ENCODE peak calls at places on chromosomes 5 and 9, in four cellular contexts. H is cardiac muscle cell, W is posterior cingulate gyrus, I is GM20000. Y is an unnamed sample.

GRCh38 chr5:179154991-179155955 is 95.1 kb downstream of the ZNF354C start:
- DNase-seq in H (no peak), I (no peak), W (no peak), Y (no peak)

GRCh38 chr5:77620404-77620803 is 18.1 kb downstream of the OTP start:
- DNase-seq in W (no peak), I (no peak), H (no peak), Y (no peak)

GRCh38 chr9:16708638-16709435 is 161.6 kb downstream of the BNC2 start:
- DNase-seq in W (no peak), H (no peak), I (no peak), Y (no peak)

GRCh38 chr5:52895070-52895469 is 94.1 kb upstream of the ITGA2 start:
- DNase-seq in W (no peak), I (no peak), H (no peak), Y (no peak)

GRCh38 chr5:1176473-1177391 is 24.7 kb upstream of the SLC6A19 start:
- DNase-seq in H (no peak), I (no peak), W (no peak), Y (no peak)

GRCh38 chr5:127650022-127650421 is 1.1 kb downstream of the CTXN3 start:
- DNase-seq in I (no peak), W (no peak), H (peak), Y (no peak)

GRCh38 chr5:135304352-135305221 is 94.4 kb downstream of the MACROH2A1 start:
- DNase-seq in W (no peak), H (no peak), I (no peak), Y (no peak)

GRCh38 chr5:10726179-10726912 is 34.7 kb downstream of the DAP start:
- DNase-seq in I (no peak), W (no peak), H (peak), Y (no peak)

GRCh38 chr5:133723126-133723525 is 110.8 kb upstream of the FSTL4 start:
- DNase-seq in W (no peak), I (no peak), H (no peak), Y (no peak)

GRCh38 chr5:132749506-132749905 is 2.3 kb downstream of the CCNI2 start:
- DNase-seq in H (no peak), I (no peak), W (no peak), Y (no peak)

GRCh38 chr9:77546391-77546790 is 101.7 kb downstream of the GNA14 start:
- DNase-seq in H (no peak), I (no peak), W (no peak), Y (no peak)

GRCh38 chr9:119967867-119968535 is 598.8 kb upstream of the BRINP1 start:
- DNase-seq in H (no peak), I (no peak), W (no peak), Y (no peak)

GRCh38 chr5:119250946-119251901 is 104.6 kb upstream of the TNFAIP8 start:
- DNase-seq in I (no peak), W (no peak), H (no peak), Y (no peak)

GRCh38 chr5:143955140-143955539 is 143.2 kb downstream of the HMHB1 start:
- DNase-seq in I (no peak), W (no peak), H (no peak), Y (no peak)

GRCh38 chr5:180629703-180630382 is 19.6 kb downstream of the FLT4 start:
- DNase-seq in I (no peak), W (no peak), H (no peak), Y (no peak)

GRCh38 chr5:57989378-57989777 is 470.5 kb downstream of the PLK2 start:
- DNase-seq in I (no peak), H (no peak), W (no peak), Y (no peak)

GRCh38 chr9:133729646-133730281 is 8.4 kb downstream of the SARDH start:
- DNase-seq in W (no peak), I (no peak), H (no peak), Y (no peak)

GRCh38 chr5:16508730-16509531 is 43.3 kb upstream of the ZNF622 start:
- DNase-seq in W (no peak), I (no peak), H (peak), Y (no peak)

GRCh38 chr5:163496286-163496685 is 9.1 kb upstream of the MAT2B start:
- DNase-seq in I (no peak), W (no peak), H (no peak), Y (no peak)

GRCh38 chr5:169631360-169631759 is 5.7 kb upstream of the DOCK2 start:
- DNase-seq in I (no peak), H (no peak), W (no peak), Y (no peak)

GRCh38 chr5:97182571-97183099 is 412 bp downstream of the RIOK2 start:
- DNase-seq in W (no peak), I (no peak), H (peak), Y (no peak)

GRCh38 chr5:112586596-112587062 is 151.1 kb upstream of the APC start:
- DNase-seq in H (no peak), W (no peak), I (no peak), Y (no peak)

GRCh38 chr9:35882265-35882848 is 12.2 kb upstream of the OR13J1 start:
- DNase-seq in H (peak), I (peak), W (peak), Y (peak)

GRCh38 chr5:52709171-52709925 is 78.4 kb upstream of the ITGA1 start:
- DNase-seq in I (peak), H (no peak), W (no peak), Y (no peak)

GRCh38 chr5:56012281-56012963 is 17.7 kb upstream of the IL6ST start:
- DNase-seq in W (no peak), H (no peak), I (no peak), Y (peak)

GRCh38 chr5:38257236-38258036 is 923 bp upstream of the EGFLAM start:
- DNase-seq in I (no peak), H (peak), W (no peak), Y (no peak)

GRCh38 chr9:27339661-27340295 is 42.8 kb upstream of the EQTN start:
- DNase-seq in H (no peak), I (no peak), W (peak), Y (no peak)

GRCh38 chr5:67010684-67011409 is 185.8 kb downstream of the CD180 start:
- DNase-seq in W (no peak), I (no peak), H (no peak), Y (no peak)

GRCh38 chr5:180831139-180832080 is 28.8 kb upstream of the MGAT1 start:
- DNase-seq in W (peak), H (peak), I (peak), Y (peak)

Y was measured in activated T-helper 2 cell treated with anti-CD3 and anti-CD28 coated beads, Interferon-gamma antibody, Interleukin-2, Interleukin-4, amounts not matched to agents 10 μg/mL and 5 μg/mL and 100 μg/mL, durations not matched to agents 14 hours and 24 hours and 36 hours.